ENCODE peak calls at places on chromosomes 7 and 10, in four cellular contexts. U is psoas muscle, F is A549, E is left ventricle myocardium inferior. D is an unnamed sample.
A peak's percentile ranks its signal among the peaks of the same experiment; 100 is the strongest.

GRCh38 chr7:14309432-14309831 is 320.0 kb upstream of the ETV1 start:
- DNase-seq in U (no peak), F (no peak), E (no peak), D (no peak)

GRCh38 chr7:123754295-123754871 is 5.6 kb upstream of the WASL start:
- DNase-seq in U (no peak), F (no peak), E (no peak), D (no peak)

GRCh38 chr10:58209669-58210068 is 58.0 kb downstream of the IPMK start:
- DNase-seq in U (no peak), F (no peak), E (peak; percentile 51), D (no peak)

GRCh38 chr10:122280977-122281376 is 9.9 kb downstream of the BTBD16 start:
- DNase-seq in U (no peak), F (no peak), E (no peak), D (no peak)

GRCh38 chr10:132946806-132947530 is 4.6 kb upstream of the CFAP46 start:
- DNase-seq in U (no peak), F (no peak), E (no peak), D (no peak)

GRCh38 chr7:116949941-116950801 is 3.1 kb upstream of the ST7 start:
- DNase-seq in U (no peak), F (no peak), E (no peak), D (no peak)

GRCh38 chr10:92153-92552 is 43.1 kb upstream of the TUBB8 start:
- DNase-seq in U (no peak), F (no peak), E (no peak), D (no peak)

GRCh38 chr7:111363099-111363498 is 199.2 kb downstream of the IMMP2L start:
- DNase-seq in U (no peak), F (no peak), E (no peak), D (no peak)

GRCh38 chr7:24213311-24213710 is 70.7 kb upstream of the NPY start:
- DNase-seq in U (no peak), F (no peak), E (no peak), D (peak; percentile 46)

GRCh38 chr10:128469515-128469914 is 343.3 kb upstream of the MKI67 start:
- DNase-seq in U (no peak), F (no peak), E (no peak), D (no peak)

GRCh38 chr10:71236822-71237682 is 24.7 kb downstream of the UNC5B start:
- DNase-seq in U (no peak), F (no peak), E (no peak), D (no peak)

GRCh38 chr7:80218723-80219122 is 84.1 kb downstream of the GNAI1 start:
- DNase-seq in U (no peak), F (peak; percentile 40), E (no peak), D (no peak)

GRCh38 chr10:126520918-126521317 is 132.6 kb upstream of the ADAM12 start:
- DNase-seq in U (no peak), F (no peak), E (no peak), D (no peak)

GRCh38 chr7:43649755-43650274 is 66.9 kb downstream of the STK17A start:
- DNase-seq in U (no peak), F (no peak), E (no peak), D (no peak)

GRCh38 chr10:6579193-6579903 is 728 bp downstream of the PRKCQ start:
- DNase-seq in U (no peak), F (no peak), E (no peak), D (no peak)

GRCh38 chr7:106392565-106392964 is 107.8 kb upstream of the NAMPT start:
- DNase-seq in U (no peak), F (no peak), E (no peak), D (no peak)

GRCh38 chr7:147824671-147825070 is 765.9 kb upstream of the C7orf33 start:
- DNase-seq in U (no peak), F (no peak), E (no peak), D (no peak)

GRCh38 chr10:72126184-72126871 is 38.0 kb upstream of the SPOCK2 start:
- DNase-seq in U (no peak), F (peak; percentile 58), E (no peak), D (no peak)

GRCh38 chr7:127893547-127893946 is 137.7 kb downstream of the LRRC4 start:
- DNase-seq in U (no peak), F (no peak), E (no peak), D (no peak)
- H3K4me1 ChIP-seq in U (no peaks in the 10 kb centered on the region), F (no peaks in the 10 kb centered on the region), E (peaks cover 31% of the 10 kb centered on the region), D (peaks cover 30% of the 10 kb centered on the region)

DNA sequence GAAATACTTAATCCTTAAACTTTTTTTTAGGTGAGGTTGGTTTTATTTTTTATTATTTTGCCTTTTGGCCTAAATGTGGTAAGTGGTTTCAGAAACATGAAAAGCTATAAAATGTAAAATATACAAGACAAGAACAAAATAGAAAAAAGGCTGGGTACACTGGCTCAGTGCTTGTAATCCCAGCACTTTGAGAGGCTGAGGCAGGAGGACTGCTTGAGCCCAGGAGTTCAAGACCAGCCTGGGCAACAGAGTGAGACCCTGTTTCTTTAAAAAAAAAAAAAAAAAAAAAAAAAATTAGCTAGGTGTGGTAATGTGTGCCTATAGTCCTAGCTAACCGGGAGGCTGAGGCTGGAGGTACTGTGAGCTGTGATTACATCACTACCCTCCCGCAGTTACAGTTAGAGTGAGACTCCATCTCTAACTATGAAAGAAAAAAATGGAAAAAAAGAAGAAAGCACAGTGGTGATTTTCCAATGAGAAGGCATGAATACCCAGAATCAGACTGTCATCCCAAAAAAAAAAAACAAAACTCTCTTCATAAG is 270.1 kb upstream of the MKLN1 start:
- DNase-seq in U (no peak), F (no peak), E (no peak), D (no peak)
- H3K4me3 ChIP-seq in U (no peak overlapping the region), F (no peak overlapping the region), E (no peak overlapping the region), D (no peak overlapping the region)

GRCh38 chr10:77494789-77495541 is 142.6 kb downstream of the KCNMA1 start:
- DNase-seq in U (no peak), F (no peak), E (no peak), D (no peak)

GRCh38 chr10:77493239-77493806 is 144.3 kb downstream of the KCNMA1 start:
- DNase-seq in U (no peak), F (no peak), E (no peak), D (no peak)

GRCh38 chr10:77490915-77491314 is 146.7 kb downstream of the KCNMA1 start:
- DNase-seq in U (no peak), F (no peak), E (no peak), D (no peak)

GRCh38 chr10:77496941-77497420 is 140.6 kb downstream of the KCNMA1 start:
- DNase-seq in U (no peak), F (no peak), E (no peak), D (no peak)

GRCh38 chr10:77493851-77494788 is 143.5 kb downstream of the KCNMA1 start:
- DNase-seq in U (no peak), F (peak; percentile 36), E (no peak), D (no peak)
- TF ChIP-seq CTCF in U (peak; percentile 31), F (peak; percentile 33), E (peak; percentile 47), D (no peak)

GRCh38 chr10:82552273-82552672 is 677.3 kb downstream of the NRG3 start:
- DNase-seq in U (no peak), F (no peak), E (no peak), D (no peak)
- H3K4me1 ChIP-seq in U (no peaks in the 10 kb centered on the region), F (no peaks in the 10 kb centered on the region), E (no peaks in the 10 kb centered on the region), D (no peaks in the 10 kb centered on the region)

GRCh38 chr10:26567349-26567721 is 129.2 kb downstream of the APBB1IP start:
- DNase-seq in U (no peak), F (no peak), E (no peak), D (no peak)

GRCh38 chr10:26571655-26572054 is 125.8 kb upstream of the PDSS1 start:
- DNase-seq in U (no peak), F (no peak), E (no peak), D (no peak)

DNA sequence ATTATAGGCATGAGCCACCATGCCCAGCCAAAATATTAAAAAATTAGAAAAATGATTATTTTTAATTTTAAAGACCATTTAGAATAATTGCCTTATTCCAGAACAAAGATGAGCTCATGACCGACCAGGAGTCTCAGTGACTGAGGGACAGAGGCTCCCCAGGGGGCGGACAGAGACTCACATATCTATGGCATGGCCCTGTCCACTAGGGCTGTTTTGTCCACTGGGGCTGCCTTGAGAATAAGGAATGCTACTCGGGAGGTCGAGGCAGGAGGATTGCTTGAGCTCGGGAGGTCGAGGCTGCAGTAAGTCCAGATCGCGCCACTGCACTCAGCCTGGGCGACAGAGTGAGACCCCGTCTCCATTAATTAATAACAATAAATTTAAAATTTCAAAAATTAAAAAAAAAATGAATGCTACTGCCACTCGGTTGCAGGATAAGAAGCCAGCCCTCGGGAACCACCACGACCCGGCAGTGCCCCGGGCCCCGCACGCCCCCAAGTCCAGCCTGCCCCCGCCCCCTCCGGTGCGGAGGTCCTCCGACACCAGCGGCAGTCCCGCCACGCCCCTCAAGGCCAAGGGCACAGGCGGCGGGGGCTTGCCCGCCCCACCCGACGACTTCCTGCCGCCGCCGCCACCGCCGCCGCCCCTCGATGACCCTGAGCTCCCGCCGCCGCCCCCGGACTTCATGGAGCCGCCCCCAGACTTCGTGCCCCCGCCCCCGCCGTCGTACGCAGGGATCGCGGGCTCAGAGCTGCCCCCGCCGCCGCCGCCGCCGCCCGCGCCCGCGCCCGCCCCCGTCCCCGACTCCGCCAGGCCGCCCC is 128.6 kb downstream of the APBB1IP start:
- DNase-seq in U (no peak), F (no peak), E (no peak), D (peak; percentile 77)
- H3K4me3 ChIP-seq in U (peak overlapping the region; percentile 49), F (no peak overlapping the region), E (peak overlapping the region; percentile 58), D (peak overlapping the region; percentile 16)

GRCh38 chr7:17181482-17181881 is 117.0 kb upstream of the AHR start:
- DNase-seq in U (no peak), F (no peak), E (no peak), D (no peak)
- TF ChIP-seq CTCF in U (no peak), F (peak; percentile 14), E (no peak), D (no peak)